ENCODE peak calls at places on chromosomes 2 and 18, in seven cellular contexts. T, F, N, I, O, Z and H are unnamed samples. For H3K4me1, the result is how much of the 10 kb centered on the place peaks cover.

GRCh38 chr2:195117036-195117435 is 540.0 kb upstream of the SLC39A10 start:
- DNase-seq in T (no peak), F (no peak), N (no peak), I (no peak), O (no peak), Z (no peak), H (no peak)

GRCh38 chr2:112605926-112606325 is 21.5 kb downstream of the CHCHD5 start:
- DNase-seq in T (no peak), F (no peak), N (no peak), I (no peak), O (no peak), Z (peak), H (no peak)

GRCh38 chr2:34652636-34653035 is 1053.5 kb upstream of the FAM98A start:
- DNase-seq in T (no peak), F (no peak), N (no peak), I (no peak), O (no peak), Z (no peak), H (no peak)

GRCh38 chr2:150853258-150853657 is 365.8 kb upstream of the RND3 start:
- DNase-seq in T (no peak), F (no peak), N (no peak), I (no peak), O (no peak), Z (no peak), H (no peak)

GRCh38 chr2:23649285-23649684 is 264.3 kb downstream of the KLHL29 start:
- DNase-seq in T (no peak), F (no peak), N (no peak), I (no peak), O (no peak), Z (no peak), H (no peak)

GRCh38 chr2:138997849-138998517 is 217.8 kb upstream of the NXPH2 start:
- DNase-seq in T (no peak), F (no peak), N (no peak), I (no peak), O (no peak), Z (no peak), H (no peak)

GRCh38 chr18:42028232-42028832 is 73.3 kb downstream of the PIK3C3 start:
- DNase-seq in T (no peak), F (no peak), N (peak), I (peak), O (no peak), Z (no peak), H (no peak)

GRCh38 chr18:68148862-68149261 is 566.0 kb downstream of the TMX3 start:
- DNase-seq in T (no peak), F (no peak), N (no peak), I (no peak), O (no peak), Z (no peak), H (no peak)

GRCh38 chr2:2527162-2527561 is 196.1 kb upstream of the MYT1L start:
- DNase-seq in T (no peak), F (no peak), N (peak), I (no peak), O (no peak), Z (no peak), H (no peak)

GRCh38 chr2:40317756-40318155 is 134.1 kb downstream of the SLC8A1 start:
- DNase-seq in T (no peak), F (no peak), N (no peak), I (no peak), O (no peak), Z (no peak), H (no peak)

GRCh38 chr2:238439093-238439849 is 12.5 kb downstream of the ASB1 start:
- DNase-seq in T (peak), F (no peak), N (peak), I (no peak), O (no peak), Z (no peak), H (no peak)

GRCh38 chr2:235005603-235006259 is 53.9 kb downstream of the SH3BP4 start:
- DNase-seq in T (peak), F (peak), N (no peak), I (no peak), O (no peak), Z (no peak), H (no peak)

GRCh38 chr2:237466266-237466665 is 20.8 kb upstream of the MLPH start:
- DNase-seq in T (no peak), F (no peak), N (no peak), I (no peak), O (no peak), Z (no peak), H (no peak)

GRCh38 chr2:85481818-85482777 is 56.9 kb upstream of the MAT2A start:
- DNase-seq in T (no peak), F (no peak), N (no peak), I (no peak), O (no peak), Z (no peak), H (no peak)

GRCh38 chr18:56240405-56240804 is 398.0 kb downstream of the TXNL1 start:
- DNase-seq in T (no peak), F (no peak), N (no peak), I (no peak), O (no peak), Z (no peak), H (no peak)

GRCh38 chr2:26577442-26578433 is 63.4 kb downstream of the CIB4 start:
- DNase-seq in T (peak), F (peak), N (peak), I (peak), O (peak), Z (peak), H (no peak)

GRCh38 chr2:65204461-65205230 is 23.0 kb upstream of the ACTR2 start:
- DNase-seq in T (peak), F (no peak), N (no peak), I (no peak), O (no peak), Z (no peak), H (no peak)

GRCh38 chr2:36427790-36428243 is 72.2 kb downstream of the CRIM1 start:
- DNase-seq in T (no peak), F (no peak), N (peak), I (no peak), O (no peak), Z (no peak), H (no peak)

GRCh38 chr18:21444465-21445023 is 156.0 kb downstream of the ESCO1 start:
- DNase-seq in T (no peak), F (peak), N (peak), I (peak), O (peak), Z (no peak), H (no peak)

GRCh38 chr2:218345491-218346176 is 11.0 kb upstream of the CATIP start:
- DNase-seq in T (no peak), F (no peak), N (no peak), I (no peak), O (no peak), Z (no peak), H (no peak)

GRCh38 chr18:57630759-57631660 is 9.4 kb upstream of the NARS1 start:
- DNase-seq in T (no peak), F (no peak), N (no peak), I (no peak), O (no peak), Z (no peak), H (no peak)

GRCh38 chr2:120783371-120783791 is 47.7 kb downstream of the GLI2 start:
- DNase-seq in T (peak), F (no peak), N (no peak), I (no peak), O (no peak), Z (no peak), H (no peak)

GRCh38 chr18:7084080-7084765 is 33.4 kb downstream of the LAMA1 start:
- DNase-seq in T (no peak), F (no peak), N (peak), I (no peak), O (no peak), Z (no peak), H (peak)

GRCh38 chr18:79422022-79422782 is 26.5 kb downstream of the NFATC1 start:
- DNase-seq in T (no peak), F (no peak), N (no peak), I (no peak), O (peak), Z (no peak), H (no peak)

GRCh38 chr2:113976277-113976928 is 86.5 kb downstream of the ACTR3 start:
- DNase-seq in T (no peak), F (no peak), N (no peak), I (no peak), O (no peak), Z (no peak), H (no peak)

GRCh38 chr2:233244818-233245217 is 6.7 kb upstream of the ATG16L1 start:
- DNase-seq in T (no peak), F (no peak), N (peak), I (no peak), O (no peak), Z (no peak), H (no peak)

GRCh38 chr2:71578665-71579371 is 125.5 kb downstream of the DYSF start:
- DNase-seq in T (no peak), F (peak), N (no peak), I (no peak), O (peak), Z (no peak), H (no peak)

GRCh38 chr2:128166954-128167353 is 76.0 kb downstream of the UGGT1 start:
- DNase-seq in T (no peak), F (no peak), N (no peak), I (no peak), O (no peak), Z (no peak), H (no peak)

GRCh38 chr2:33205693-33206434 is 259.1 kb downstream of the LTBP1 start:
- DNase-seq in T (no peak), F (no peak), N (no peak), I (no peak), O (no peak), Z (no peak), H (no peak)

GRCh38 chr18:13587937-13588336 is 138.4 kb downstream of the FAM210A start:
- DNase-seq in T (no peak), F (no peak), N (no peak), I (no peak), O (no peak), Z (no peak), H (no peak)

GRCh38 chr2:101063352-101063751 is 61.3 kb downstream of the RPL31 start:
- DNase-seq in T (no peak), F (no peak), N (no peak), I (no peak), O (peak), Z (no peak), H (no peak)

GRCh38 chr2:109702250-109702985 is 88.3 kb downstream of the SOWAHC start:
- DNase-seq in T (no peak), F (peak), N (peak), I (no peak), O (no peak), Z (no peak), H (no peak)

GRCh38 chr2:222423632-222424280 is 587 bp upstream of the SGPP2 start:
- DNase-seq in T (no peak), F (no peak), N (no peak), I (no peak), O (no peak), Z (peak), H (peak)

GRCh38 chr2:236008006-236008405 is 160.2 kb downstream of the GBX2 start:
- DNase-seq in T (no peak), F (no peak), N (no peak), I (no peak), O (no peak), Z (no peak), H (no peak)

GRCh38 chr18:54906636-54907180 is 52.6 kb downstream of the CCDC68 start:
- DNase-seq in T (no peak), F (no peak), N (no peak), I (no peak), O (no peak), Z (no peak), H (no peak)

GRCh38 chr18:54910161-54910919 is 48.9 kb downstream of the CCDC68 start:
- DNase-seq in T (no peak), F (no peak), N (no peak), I (no peak), O (no peak), Z (no peak), H (no peak)

GRCh38 chr18:54916507-54916906 is 42.8 kb downstream of the CCDC68 start:
- DNase-seq in T (no peak), F (no peak), N (no peak), I (no peak), O (no peak), Z (no peak), H (no peak)

GRCh38 chr18:54909538-54909937 is 49.7 kb downstream of the CCDC68 start:
- DNase-seq in T (no peak), F (no peak), N (no peak), I (no peak), O (no peak), Z (no peak), H (no peak)

DNA sequence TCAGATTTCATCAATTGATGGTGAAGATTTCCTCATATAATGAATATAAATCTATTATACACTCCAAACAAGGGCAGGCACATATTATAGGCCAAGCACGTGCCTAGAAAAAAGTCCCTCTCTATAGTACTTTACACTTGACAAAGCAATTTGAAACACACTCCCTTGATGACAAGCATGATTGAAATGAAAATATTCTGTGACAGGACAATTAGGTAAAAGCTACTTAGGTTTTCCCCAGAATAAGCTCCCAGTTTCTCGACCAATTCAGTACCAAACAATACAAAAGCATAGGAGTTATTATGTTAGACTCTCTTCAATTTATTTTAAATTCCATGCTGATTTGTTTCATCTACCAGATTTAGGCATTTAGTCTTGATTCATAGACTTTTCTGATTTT is 47.7 kb downstream of the CCDC68 start:
- DNase-seq in T (no peak), F (no peak), N (no peak), I (no peak), O (no peak), Z (no peak), H (no peak)
- TF ChIP-seq EP300 in T (no peak), F (no peak), N (no peak), I (no peak), O (no peak), Z (no peak), H (no peak)

GRCh38 chr2:42054657-42055430 is 7.0 kb downstream of the PKDCC start:
- DNase-seq in T (peak), F (peak), N (no peak), I (peak), O (no peak), Z (no peak), H (no peak)
- TF ChIP-seq POLR2A in T (no peak), F (no peak), N (no peak), I (no peak), O (no peak), Z (no peak), H (no peak)

GRCh38 chr2:196160101-196160500 is 11.3 kb downstream of the STK17B start:
- DNase-seq in T (no peak), F (peak), N (peak), I (peak), O (peak), Z (peak), H (no peak)
- H3K4me1 ChIP-seq in T (under half), F (under half), N (under half), I (under half), O (under half), Z (under half), H (under half)

GRCh38 chr2:9710311-9710710 is 79.5 kb upstream of the YWHAQ start:
- DNase-seq in T (no peak), F (no peak), N (no peak), I (no peak), O (no peak), Z (no peak), H (no peak)

GRCh38 chr2:9714630-9715214 is 83.9 kb upstream of the YWHAQ start:
- DNase-seq in T (no peak), F (no peak), N (no peak), I (peak), O (no peak), Z (peak), H (no peak)

GRCh38 chr2:9709539-9710285 is 78.9 kb upstream of the YWHAQ start:
- DNase-seq in T (no peak), F (no peak), N (no peak), I (no peak), O (no peak), Z (no peak), H (no peak)

GRCh38 chr2:9715238-9715637 is 84.4 kb upstream of the YWHAQ start:
- DNase-seq in T (no peak), F (no peak), N (no peak), I (no peak), O (no peak), Z (no peak), H (no peak)

GRCh38 chr2:9712263-9712662 is 81.5 kb upstream of the YWHAQ start:
- DNase-seq in T (no peak), F (no peak), N (no peak), I (no peak), O (no peak), Z (no peak), H (no peak)
- TF ChIP-seq EP300 in T (no peak), F (no peak), N (no peak), I (no peak), O (no peak), Z (no peak), H (no peak)

GRCh38 chr18:75205760-75206109 is 3.2 kb downstream of the PTGR3 start:
- DNase-seq in T (no peak), F (no peak), N (no peak), I (peak), O (peak), Z (no peak), H (peak)
- TF ChIP-seq POLR2A in T (no peak), F (no peak), N (no peak), I (no peak), O (no peak), Z (no peak), H (no peak)

GRCh38 chr18:58859935-58860334 is 4.7 kb upstream of the ZNF532 start:
- DNase-seq in T (no peak), F (no peak), N (no peak), I (no peak), O (no peak), Z (no peak), H (no peak)

GRCh38 chr18:58860747-58861224 is 3.9 kb upstream of the ZNF532 start:
- DNase-seq in T (no peak), F (no peak), N (no peak), I (no peak), O (no peak), Z (no peak), H (no peak)

GRCh38 chr18:58861853-58862252 is 2.8 kb upstream of the ZNF532 start:
- DNase-seq in T (no peak), F (no peak), N (no peak), I (no peak), O (no peak), Z (no peak), H (no peak)

GRCh38 chr18:58862404-58862803 is 2.3 kb upstream of the ZNF532 start:
- DNase-seq in T (no peak), F (no peak), N (no peak), I (no peak), O (no peak), Z (no peak), H (no peak)

DNA sequence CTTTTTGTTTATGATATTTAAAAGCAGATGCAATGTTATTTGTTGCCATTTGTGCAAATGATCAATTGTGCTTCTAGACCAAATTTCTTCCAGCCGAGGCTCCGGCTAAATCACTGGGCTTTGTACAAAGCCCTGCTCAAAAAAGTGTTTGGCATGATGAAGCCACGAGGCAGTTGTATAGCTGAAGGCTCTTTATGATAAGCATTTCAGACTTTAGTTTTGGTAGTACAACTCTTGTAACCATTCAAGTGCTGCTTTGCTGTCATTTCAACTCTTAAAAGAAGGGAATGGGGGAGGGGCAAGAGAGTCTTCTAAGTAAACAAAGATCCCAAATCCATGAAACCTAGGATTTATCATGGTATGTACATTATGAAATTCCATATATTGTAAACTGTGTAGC is 3.3 kb upstream of the ZNF532 start:
- DNase-seq in T (no peak), F (no peak), N (no peak), I (no peak), O (no peak), Z (no peak), H (no peak)
- H3K4me1 ChIP-seq in T (half or more), F (under half), N (half or more), I (under half), O (under half), Z (under half), H (half or more)

GRCh38 chr2:58138631-58139030 is 92.0 kb downstream of the VRK2 start:
- DNase-seq in T (no peak), F (no peak), N (no peak), I (no peak), O (no peak), Z (no peak), H (no peak)

GRCh38 chr2:58135861-58136260 is 89.3 kb downstream of the VRK2 start:
- DNase-seq in T (no peak), F (no peak), N (no peak), I (no peak), O (no peak), Z (no peak), H (no peak)

GRCh38 chr2:58137221-58137620 is 90.6 kb downstream of the VRK2 start:
- DNase-seq in T (no peak), F (no peak), N (no peak), I (no peak), O (no peak), Z (no peak), H (no peak)

GRCh38 chr2:58137856-58138255 is 91.2 kb downstream of the VRK2 start:
- DNase-seq in T (no peak), F (no peak), N (no peak), I (no peak), O (no peak), Z (no peak), H (no peak)

DNA sequence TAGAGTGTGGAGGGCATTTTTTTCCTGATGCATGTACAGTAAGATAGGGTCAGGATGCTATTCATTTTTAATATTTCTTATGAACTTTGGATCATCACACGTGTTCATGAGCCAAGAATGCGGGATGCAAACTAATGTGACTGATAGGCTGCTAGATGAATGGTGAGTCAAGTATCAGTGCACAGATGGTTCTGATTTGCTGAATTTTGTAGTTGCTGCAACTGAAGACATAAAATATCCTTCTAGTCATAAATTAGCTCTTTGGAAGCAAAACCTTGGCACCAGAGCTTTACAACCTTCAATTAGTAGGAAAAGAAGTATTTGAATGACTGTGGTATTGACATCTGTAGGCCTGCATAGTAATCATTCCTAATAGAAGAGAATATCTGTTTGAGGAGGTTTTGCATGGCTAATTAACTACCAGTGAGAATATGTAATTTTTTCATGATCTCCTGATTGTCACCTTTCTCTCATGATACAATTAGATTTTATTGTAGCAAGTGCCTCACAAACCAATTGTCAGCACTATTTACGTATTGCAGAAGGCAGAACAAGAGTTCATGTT is 94.0 kb downstream of the VRK2 start:
- DNase-seq in T (no peak), F (no peak), N (no peak), I (no peak), O (no peak), Z (no peak), H (no peak)
- TF ChIP-seq EP300 in T (no peak), F (no peak), N (no peak), I (no peak), O (no peak), Z (no peak), H (no peak)